ENCODE peak calls at places on chromosomes 4 and X, in eight cellular contexts. S is MM.1S; C is uterus; R is psoas muscle; M is WERI-Rb-1; Y is A549; N is suprapubic skin; Q is naive thymus-derived CD4-positive, alpha-beta T cell. V is an unnamed sample. For H3K9me3, the result is how much of the 10 kb centered on the place peaks cover.

GRCh38 chr4:27129871-27130277 is 269.2 kb downstream of the STIM2 start:
- DNase-seq in R (peak), N (no peak), Y (no peak), S (no peak), M (no peak), C (no peak), Q (no peak), V (no peak)

GRCh38 chr4:177229331-177229730 is 80.3 kb upstream of the NEIL3 start:
- DNase-seq in N (no peak), M (no peak), R (no peak), C (no peak), S (no peak), Y (no peak), Q (no peak), V (no peak)

GRCh38 chr4:156803056-156803455 is 168.5 kb downstream of the PDGFC start:
- DNase-seq in S (no peak), R (no peak), Y (no peak), N (no peak), C (no peak), M (no peak), Q (no peak), V (no peak)

GRCh38 chr4:182944484-182945227 is 27.5 kb upstream of the DCTD start:
- DNase-seq in M (no peak), Q (no peak), S (no peak), Y (no peak), N (no peak), C (no peak), R (no peak), V (no peak)

GRCh38 chr4:985123-985830 is 1.6 kb upstream of the IDUA start:
- DNase-seq in S (no peak), N (no peak), C (no peak), Q (peak), Y (peak), M (peak), R (peak), V (peak)

GRCh38 chrX:141632124-141632523 is 42.6 kb downstream of the SPANXA2 start:
- DNase-seq in S (no peak), R (no peak), Q (no peak), Y (no peak), C (no peak), N (no peak), M (no peak), V (no peak)

GRCh38 chr4:33998204-33998603 is 2246.1 kb downstream of the ARAP2 start:
- DNase-seq in S (no peak), M (peak), N (no peak), R (no peak), C (no peak), Q (no peak), Y (no peak), V (no peak)

GRCh38 chr4:82172186-82172585 is 201.6 kb downstream of the HNRNPD start:
- DNase-seq in M (no peak), C (no peak), Y (no peak), N (no peak), R (no peak), Q (no peak), S (no peak), V (no peak)

GRCh38 chrX:132748909-132749308 is 209.5 kb downstream of the HS6ST2 start:
- DNase-seq in Q (no peak), N (no peak), Y (no peak), M (no peak), S (no peak), R (no peak), C (no peak), V (no peak)

GRCh38 chr4:96767815-96768480 is 928.1 kb downstream of the PDHA2 start:
- DNase-seq in R (no peak), C (no peak), S (no peak), N (no peak), Q (no peak), M (no peak), Y (no peak), V (no peak)

GRCh38 chr4:26032572-26033320 is 118.7 kb downstream of the SMIM20 start:
- DNase-seq in N (no peak), S (no peak), Y (no peak), Q (no peak), C (peak), M (peak), R (peak), V (no peak)

GRCh38 chrX:1542994-1543725 is 6.2 kb upstream of the P2RY8 start:
- DNase-seq in N (peak), S (no peak), C (no peak), Y (no peak), M (no peak), Q (no peak), R (no peak), V (no peak)

GRCh38 chr4:12409507-12410190 is 981.0 kb upstream of the HS3ST1 start:
- DNase-seq in S (peak), Q (no peak), R (no peak), Y (no peak), M (no peak), C (no peak), N (no peak), V (no peak)

GRCh38 chr4:148850257-148850995 is 408.2 kb upstream of the NR3C2 start:
- DNase-seq in C (no peak), M (no peak), Q (no peak), N (no peak), S (no peak), R (no peak), Y (no peak), V (no peak)
- H3K9me3 ChIP-seq in C (under half), M (under half), Q (under half), N (under half), S (under half), R (under half), Y (under half), V (under half)

GRCh38 chrX:65866762-65867161 is 173.1 kb downstream of the VSIG4 start:
- DNase-seq in Y (no peak), M (no peak), N (no peak), Q (no peak), C (no peak), S (no peak), R (no peak), V (no peak)
- H3K9me3 ChIP-seq in Y (under half), M (under half), N (under half), Q (under half), C (under half), S (under half), R (under half), V (under half)

GRCh38 chr4:142656178-142656577 is 189.9 kb downstream of the INPP4B start:
- DNase-seq in N (no peak), C (no peak), Y (no peak), Q (peak), M (no peak), S (no peak), R (peak), V (no peak)
- H3K9me3 ChIP-seq in N (under half), C (under half), Y (under half), Q (under half), M (under half), S (under half), R (half or more), V (under half)

DNA sequence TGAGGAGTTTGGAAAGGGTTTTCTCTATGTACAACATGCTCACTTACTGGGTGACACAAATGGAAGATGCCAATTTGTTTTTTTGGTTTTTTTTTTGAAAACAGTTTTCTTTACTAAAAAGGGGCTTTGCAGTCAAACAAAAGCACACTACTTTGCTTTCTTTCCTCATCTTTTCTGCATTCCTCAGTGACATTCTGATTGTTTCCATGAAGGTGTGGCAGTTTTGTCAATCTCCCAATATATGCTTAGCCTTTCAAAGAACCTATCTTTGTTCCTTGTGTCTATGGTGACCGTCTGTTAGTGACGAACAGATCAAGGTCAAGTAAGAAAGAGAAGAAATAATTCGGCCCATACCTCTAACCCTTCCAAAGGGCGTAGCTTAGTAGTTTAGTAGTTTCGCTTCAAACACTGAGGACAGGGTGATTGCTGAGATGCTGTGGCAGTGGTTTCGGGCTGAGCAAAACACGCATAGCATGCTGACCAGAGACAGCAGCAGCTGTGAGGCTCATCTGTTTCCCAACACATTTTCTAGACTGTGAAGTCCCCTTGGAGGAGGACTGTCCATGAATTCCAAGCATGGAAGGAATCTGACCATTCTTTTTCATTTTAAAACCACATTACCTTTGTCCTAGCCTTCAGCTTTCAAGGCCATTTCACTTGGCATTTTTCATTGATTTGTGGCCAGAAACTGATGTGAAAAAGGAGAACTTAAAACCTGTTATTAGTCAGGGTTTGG is 240.8 kb downstream of the PALLD start:
- DNase-seq in C (no peak), N (no peak), S (no peak), Y (no peak), R (no peak), Q (no peak), M (no peak), V (no peak)
- H3K9me3 ChIP-seq in C (under half), N (under half), S (under half), Y (under half), R (under half), Q (under half), M (under half), V (under half)

DNA sequence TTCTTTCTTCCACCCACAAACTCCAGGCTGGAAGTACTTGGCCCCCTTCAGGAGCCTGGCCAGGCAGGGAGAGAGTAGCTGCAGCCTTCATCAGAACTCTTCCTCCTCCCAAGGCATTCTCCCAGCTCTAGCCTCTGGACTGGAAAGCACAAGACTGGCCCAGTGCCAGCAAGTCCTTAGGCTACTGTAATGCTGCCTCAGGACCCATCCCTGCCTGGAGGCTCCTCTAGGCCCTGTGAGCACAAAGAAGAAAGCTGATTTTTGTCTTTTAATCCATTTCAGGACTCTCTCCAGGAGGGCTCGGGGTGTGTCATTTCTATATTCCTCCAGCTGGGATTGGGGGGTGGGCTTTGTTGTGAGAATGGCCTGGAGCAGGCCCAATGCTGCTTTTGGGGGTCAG is 10.8 kb downstream of the AWAT2 start:
- DNase-seq in S (no peak), Y (no peak), C (no peak), Q (no peak), N (no peak), R (no peak), M (no peak), V (no peak)
- H3K9me3 ChIP-seq in S (under half), Y (under half), C (under half), Q (under half), N (under half), R (under half), M (under half), V (under half)

DNA sequence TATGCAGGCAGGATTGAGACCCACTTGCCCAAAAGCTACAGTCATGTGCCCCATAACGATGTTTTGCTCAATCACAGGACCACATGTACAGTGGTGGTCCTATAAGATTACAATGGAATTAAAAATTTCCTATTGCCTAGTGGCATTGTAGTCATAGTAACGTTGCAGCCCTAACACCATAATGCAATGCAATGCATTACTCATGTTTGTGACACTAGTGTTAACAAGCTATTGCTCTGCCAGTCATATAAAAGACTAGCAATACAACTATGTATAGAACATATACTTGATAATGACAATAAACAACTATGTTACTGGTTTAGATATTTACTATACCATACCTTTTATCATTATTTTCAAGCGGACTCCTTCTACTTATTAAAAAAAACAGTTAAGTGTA is 50.6 kb downstream of the VGLL1 start:
- DNase-seq in Y (no peak), N (no peak), M (no peak), R (no peak), Q (no peak), S (no peak), C (no peak), V (no peak)
- H3K9me3 ChIP-seq in Y (under half), N (under half), M (under half), R (under half), Q (under half), S (under half), C (under half), V (under half)